ENCODE peak calls at places on chromosomes 5 and 9, in seven cellular contexts. C, Y, Q, P, J, I and L are unnamed samples.

GRCh38 chr5:149654282-149654681 is 73.0 kb downstream of the ARHGEF37 start:
- DNase-seq in C (no peak), Y (no peak), Q (no peak), P (no peak), J (no peak), I (no peak), L (no peak)

GRCh38 chr5:91182763-91183162 is 200.4 kb downstream of the ARRDC3 start:
- DNase-seq in C (no peak), Y (no peak), Q (no peak), P (peak), J (peak), I (no peak), L (peak)

GRCh38 chr5:142684508-142685031 is 1.3 kb downstream of the FGF1 start:
- DNase-seq in C (peak), Y (no peak), Q (peak), P (peak), J (no peak), I (no peak), L (no peak)

GRCh38 chr9:71814805-71815204 is 46.5 kb upstream of the CEMIP2 start:
- DNase-seq in C (no peak), Y (no peak), Q (no peak), P (peak), J (no peak), I (no peak), L (no peak)

GRCh38 chr5:13350754-13351153 is 593.7 kb downstream of the DNAH5 start:
- DNase-seq in C (no peak), Y (no peak), Q (no peak), P (no peak), J (no peak), I (no peak), L (no peak)

GRCh38 chr9:20384642-20385041 is 237.7 kb downstream of the MLLT3 start:
- DNase-seq in C (no peak), Y (no peak), Q (no peak), P (peak), J (no peak), I (no peak), L (no peak)

GRCh38 chr9:121672213-121672612 is 20.8 kb downstream of the DAB2IP start:
- DNase-seq in C (no peak), Y (peak), Q (no peak), P (peak), J (no peak), I (no peak), L (no peak)

GRCh38 chr9:16191691-16192402 is 639.0 kb downstream of the CCDC171 start:
- DNase-seq in C (peak), Y (peak), Q (peak), P (peak), J (peak), I (peak), L (peak)

GRCh38 chr9:134835987-134836386 is 44.6 kb upstream of the FCN2 start:
- DNase-seq in C (no peak), Y (no peak), Q (no peak), P (no peak), J (no peak), I (no peak), L (no peak)

GRCh38 chr9:98009926-98010325 is 26.8 kb downstream of the ANP32B start:
- DNase-seq in C (no peak), Y (no peak), Q (no peak), P (peak), J (no peak), I (no peak), L (no peak)

GRCh38 chr5:74402553-74402952 is 238.0 kb downstream of the ENC1 start:
- DNase-seq in C (no peak), Y (no peak), Q (no peak), P (no peak), J (no peak), I (no peak), L (no peak)

GRCh38 chr9:136853596-136854112 is 1.5 kb downstream of the MAMDC4 start:
- DNase-seq in C (no peak), Y (no peak), Q (no peak), P (no peak), J (peak), I (no peak), L (no peak)

GRCh38 chr9:115369322-115369957 is 251.5 kb upstream of the TNC start:
- DNase-seq in C (no peak), Y (peak), Q (no peak), P (peak), J (no peak), I (no peak), L (peak)

GRCh38 chr9:134049772-134050588 is 17.8 kb downstream of the BRD3 start:
- DNase-seq in C (no peak), Y (no peak), Q (no peak), P (no peak), J (no peak), I (no peak), L (no peak)

GRCh38 chr5:80117446-80117845 is 82.3 kb downstream of the THBS4 start:
- DNase-seq in C (no peak), Y (no peak), Q (no peak), P (no peak), J (no peak), I (no peak), L (no peak)

GRCh38 chr9:91208837-91209236 is 152.9 kb downstream of the AUH start:
- DNase-seq in C (no peak), Y (no peak), Q (no peak), P (no peak), J (peak), I (no peak), L (no peak)

GRCh38 chr9:15834541-15834940 is 281.7 kb downstream of the CCDC171 start:
- DNase-seq in C (no peak), Y (no peak), Q (no peak), P (peak), J (no peak), I (no peak), L (peak)

GRCh38 chr5:139104577-139105271 is 93.4 kb downstream of the SIL1 start:
- DNase-seq in C (peak), Y (no peak), Q (no peak), P (peak), J (no peak), I (no peak), L (peak)

GRCh38 chr9:89880721-89881120 is 275.9 kb downstream of the GADD45G start:
- DNase-seq in C (peak), Y (no peak), Q (no peak), P (no peak), J (no peak), I (no peak), L (no peak)

GRCh38 chr9:127603226-127603625 is 8.9 kb upstream of the STXBP1 start:
- DNase-seq in C (no peak), Y (no peak), Q (no peak), P (no peak), J (no peak), I (no peak), L (no peak)

GRCh38 chr5:116898917-116899316 is 324.3 kb upstream of the SEMA6A start:
- DNase-seq in C (no peak), Y (no peak), Q (no peak), P (no peak), J (no peak), I (no peak), L (no peak)

GRCh38 chr5:139394123-139394653 is 716 bp downstream of the PROB1 start:
- DNase-seq in C (no peak), Y (no peak), Q (peak), P (peak), J (peak), I (peak), L (no peak)

GRCh38 chr5:9951861-9952260 is 297.8 kb downstream of the ATPSCKMT start:
- DNase-seq in C (no peak), Y (no peak), Q (no peak), P (no peak), J (peak), I (no peak), L (no peak)

GRCh38 chr9:37408933-37409710 is 13.4 kb upstream of the GRHPR start:
- DNase-seq in C (no peak), Y (no peak), Q (no peak), P (no peak), J (peak), I (peak), L (no peak)

GRCh38 chr5:80870442-80870841 is 89.7 kb upstream of the RASGRF2 start:
- DNase-seq in C (no peak), Y (no peak), Q (no peak), P (no peak), J (no peak), I (no peak), L (no peak)

GRCh38 chr5:155729684-155730059 is 597.3 kb upstream of the SGCD start:
- DNase-seq in C (no peak), Y (no peak), Q (no peak), P (no peak), J (no peak), I (no peak), L (no peak)

GRCh38 chr9:90658783-90659182 is 16.2 kb upstream of the DIRAS2 start:
- DNase-seq in C (no peak), Y (no peak), Q (no peak), P (no peak), J (no peak), I (no peak), L (no peak)

GRCh38 chr9:91583996-91584395 is 160.4 kb upstream of the NFIL3 start:
- DNase-seq in C (no peak), Y (no peak), Q (no peak), P (no peak), J (no peak), I (no peak), L (no peak)

GRCh38 chr5:65539827-65540226 is 23.1 kb downstream of the CENPK start:
- DNase-seq in C (no peak), Y (peak), Q (no peak), P (peak), J (no peak), I (no peak), L (peak)

GRCh38 chr9:126615251-126615790 is 1.6 kb downstream of the LMX1B start:
- DNase-seq in C (no peak), Y (no peak), Q (no peak), P (no peak), J (peak), I (no peak), L (peak)

GRCh38 chr5:76500633-76501393 is 97.7 kb downstream of the IQGAP2 start:
- DNase-seq in C (peak), Y (no peak), Q (no peak), P (no peak), J (no peak), I (no peak), L (no peak)

GRCh38 chr5:64210866-64211265 is 45.2 kb downstream of the RNF180 start:
- DNase-seq in C (no peak), Y (no peak), Q (no peak), P (peak), J (no peak), I (no peak), L (peak)

GRCh38 chr9:107147134-107147533 is 135.9 kb upstream of the RAD23B start:
- DNase-seq in C (no peak), Y (no peak), Q (no peak), P (no peak), J (no peak), I (no peak), L (no peak)

GRCh38 chr5:125660231-125660895 is 762.8 kb upstream of the GRAMD2B start:
- DNase-seq in C (no peak), Y (no peak), Q (no peak), P (peak), J (no peak), I (no peak), L (no peak)

GRCh38 chr9:131382850-131383729 is 10.8 kb upstream of the PRRC2B start:
- DNase-seq in C (no peak), Y (peak), Q (no peak), P (peak), J (no peak), I (no peak), L (peak)

GRCh38 chr9:113953541-113953940 is 77.4 kb downstream of the ZNF618 start:
- DNase-seq in C (no peak), Y (no peak), Q (no peak), P (peak), J (no peak), I (no peak), L (no peak)

GRCh38 chr5:37569466-37569865 is 190.3 kb downstream of the WDR70 start:
- DNase-seq in C (no peak), Y (no peak), Q (no peak), P (no peak), J (no peak), I (no peak), L (no peak)

GRCh38 chr5:11596185-11596584 is 308.1 kb downstream of the CTNND2 start:
- DNase-seq in C (no peak), Y (no peak), Q (no peak), P (no peak), J (no peak), I (no peak), L (no peak)

GRCh38 chr5:11588803-11589202 is 315.4 kb downstream of the CTNND2 start:
- DNase-seq in C (no peak), Y (no peak), Q (peak), P (no peak), J (no peak), I (no peak), L (no peak)

GRCh38 chr5:11595045-11595444 is 309.2 kb downstream of the CTNND2 start:
- DNase-seq in C (no peak), Y (no peak), Q (no peak), P (no peak), J (no peak), I (no peak), L (no peak)

DNA sequence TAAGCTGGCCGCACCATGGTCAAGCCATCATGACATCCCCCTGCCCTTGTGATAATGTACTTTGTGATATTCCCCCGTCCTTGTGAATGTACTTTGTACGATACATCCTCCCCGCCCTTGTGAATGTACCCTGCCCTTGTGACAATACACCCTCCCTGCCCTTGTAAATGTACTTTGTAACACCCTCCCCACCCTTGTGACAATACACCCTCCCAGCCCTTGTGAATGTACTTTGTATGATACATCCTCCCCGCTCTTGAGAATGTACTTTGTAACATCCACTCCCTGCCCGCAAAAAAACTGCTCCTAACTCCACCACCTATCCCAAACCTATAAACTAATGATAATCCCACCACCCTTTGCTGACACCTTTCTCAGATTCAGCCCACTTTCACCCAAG is 313.8 kb downstream of the CTNND2 start:
- DNase-seq in C (no peak), Y (no peak), Q (no peak), P (no peak), J (no peak), I (no peak), L (no peak)
- TF ChIP-seq CTCF in C (no peak), Y (no peak), Q (no peak), P (no peak), J (no peak), I (no peak), L (no peak)

GRCh38 chr5:132229236-132229635 is 1.6 kb upstream of the P4HA2 start:
- DNase-seq in C (peak), Y (no peak), Q (no peak), P (no peak), J (no peak), I (no peak), L (no peak)

GRCh38 chr5:132226516-132227234 is 978 bp downstream of the P4HA2 start:
- DNase-seq in C (peak), Y (no peak), Q (no peak), P (no peak), J (no peak), I (no peak), L (no peak)

GRCh38 chr5:132227235-132227484 is 493 bp downstream of the P4HA2 start:
- DNase-seq in C (peak), Y (no peak), Q (peak), P (no peak), J (no peak), I (no peak), L (no peak)

GRCh38 chr5:132227485-132228240 is at the start of gene P4HA2:
- DNase-seq in C (peak), Y (peak), Q (peak), P (peak), J (peak), I (no peak), L (peak)

GRCh38 chr5:132228241-132229035 is 785 bp upstream of the P4HA2 start:
- DNase-seq in C (peak), Y (no peak), Q (no peak), P (no peak), J (no peak), I (no peak), L (no peak)
- TF ChIP-seq CTCF in C (no peak), Y (no peak), Q (peak), P (no peak), J (no peak), I (no peak), L (peak)

GRCh38 chr5:132747693-132748440 is 641 bp downstream of the CCNI2 start:
- DNase-seq in C (no peak), Y (no peak), Q (no peak), P (no peak), J (peak), I (peak), L (no peak)

GRCh38 chr5:132748522-132749000 is 1.3 kb downstream of the CCNI2 start:
- DNase-seq in C (no peak), Y (no peak), Q (no peak), P (no peak), J (no peak), I (no peak), L (peak)

GRCh38 chr5:132749506-132749905 is 2.3 kb downstream of the CCNI2 start:
- DNase-seq in C (no peak), Y (no peak), Q (no peak), P (no peak), J (no peak), I (no peak), L (no peak)

GRCh38 chr5:132746592-132747063 is 598 bp upstream of the CCNI2 start:
- DNase-seq in C (no peak), Y (peak), Q (no peak), P (peak), J (peak), I (peak), L (peak)

DNA sequence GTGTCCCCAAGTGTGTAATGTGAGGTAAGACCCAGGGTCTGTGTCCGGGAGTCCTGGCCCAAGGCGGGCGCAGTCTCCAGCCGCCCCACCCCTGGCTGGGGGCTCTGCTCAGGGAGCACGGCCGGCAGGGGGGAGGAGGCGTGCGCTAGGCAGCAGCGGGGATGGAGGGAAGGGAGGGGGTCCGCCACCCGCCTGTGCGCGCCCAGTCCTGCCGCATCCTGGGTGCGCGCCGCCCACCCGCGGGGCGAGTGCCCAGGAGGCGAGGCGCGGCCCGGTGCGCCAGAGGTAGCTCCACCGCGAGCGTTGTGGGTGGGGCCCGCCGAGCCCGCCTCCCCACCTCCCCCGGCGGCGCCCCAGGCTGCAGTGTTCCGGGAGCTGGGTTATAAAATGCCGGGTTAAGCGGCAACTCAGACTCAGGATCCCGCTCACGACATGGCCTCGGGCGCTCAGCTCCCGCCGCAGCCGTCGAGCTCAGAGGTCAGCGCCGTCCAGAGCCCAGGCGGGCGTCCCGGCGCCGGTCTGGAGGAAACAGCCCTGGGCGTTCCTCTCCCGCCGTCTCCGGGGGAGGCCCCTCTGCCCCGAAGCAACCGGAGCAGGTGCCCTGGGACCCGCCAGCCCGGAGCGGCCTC is at the start of gene CCNI2:
- DNase-seq in C (no peak), Y (peak), Q (peak), P (no peak), J (peak), I (peak), L (peak)
- TF ChIP-seq CTCF in C (no peak), Y (no peak), Q (peak), P (no peak), J (no peak), I (no peak), L (no peak)

GRCh38 chr5:36492998-36493655 is 113.3 kb upstream of the SLC1A3 start:
- DNase-seq in C (no peak), Y (no peak), Q (no peak), P (peak), J (no peak), I (no peak), L (peak)
- TF ChIP-seq CTCF in C (no peak), Y (no peak), Q (no peak), P (no peak), J (no peak), I (no peak), L (no peak)

GRCh38 chr5:179344301-179345178 is 721 bp downstream of the ADAMTS2 start:
- DNase-seq in C (no peak), Y (no peak), Q (peak), P (peak), J (no peak), I (no peak), L (no peak)
- TF ChIP-seq CTCF in C (no peak), Y (no peak), Q (peak), P (no peak), J (no peak), I (no peak), L (no peak)

GRCh38 chr9:5072871-5073270 is 87.8 kb downstream of the JAK2 start:
- DNase-seq in C (no peak), Y (no peak), Q (no peak), P (no peak), J (no peak), I (no peak), L (no peak)

GRCh38 chr9:5073701-5074100 is 88.6 kb downstream of the JAK2 start:
- DNase-seq in C (no peak), Y (no peak), Q (no peak), P (no peak), J (peak), I (no peak), L (no peak)
- TF ChIP-seq CTCF in C (no peak), Y (peak), Q (no peak), P (no peak), J (peak), I (no peak), L (no peak)